ENCODE peak calls at places on chromosome 2, in six cellular contexts. One of them, this sample, is unnamed.

GRCh38 chr2:200778038-200778437 is 33.7 kb upstream of the BZW1 start:
- DNase-seq in lower lobe of right lung: no peak
- DNase-seq in tibial nerve: no peak
- DNase-seq in mammary epithelial cell: no peak
- DNase-seq in colonic mucosa: no peak
- DNase-seq in cardiac muscle cell: peak
- DNase-seq in this sample: no peak

GRCh38 chr2:525021-525420 is 152.2 kb downstream of the TMEM18 start:
- DNase-seq in colonic mucosa: no peak
- DNase-seq in mammary epithelial cell: no peak
- DNase-seq in lower lobe of right lung: no peak
- DNase-seq in tibial nerve: no peak
- DNase-seq in cardiac muscle cell: no peak
- DNase-seq in this sample: no peak

GRCh38 chr2:1972428-1972827 is 228.1 kb upstream of the PXDN start:
- DNase-seq in tibial nerve: peak
- DNase-seq in colonic mucosa: no peak
- DNase-seq in cardiac muscle cell: peak
- DNase-seq in mammary epithelial cell: no peak
- DNase-seq in lower lobe of right lung: no peak
- DNase-seq in this sample: no peak

GRCh38 chr2:120418174-120418787 is 72.3 kb downstream of the INHBB start:
- DNase-seq in cardiac muscle cell: no peak
- DNase-seq in mammary epithelial cell: no peak
- DNase-seq in tibial nerve: no peak
- DNase-seq in colonic mucosa: peak
- DNase-seq in lower lobe of right lung: peak
- DNase-seq in this sample: no peak

GRCh38 chr2:112772322-112772721 is 7.9 kb upstream of the CKAP2L start:
- DNase-seq in tibial nerve: no peak
- DNase-seq in cardiac muscle cell: no peak
- DNase-seq in mammary epithelial cell: no peak
- DNase-seq in lower lobe of right lung: no peak
- DNase-seq in colonic mucosa: no peak
- DNase-seq in this sample: no peak

GRCh38 chr2:221571391-221572179 is 519 bp downstream of the EPHA4 start:
- DNase-seq in cardiac muscle cell: peak
- DNase-seq in colonic mucosa: peak
- DNase-seq in mammary epithelial cell: peak
- DNase-seq in lower lobe of right lung: peak
- DNase-seq in tibial nerve: peak
- DNase-seq in this sample: peak

GRCh38 chr2:714005-714741 is 37.0 kb upstream of the TMEM18 start:
- DNase-seq in cardiac muscle cell: peak
- DNase-seq in tibial nerve: peak
- DNase-seq in colonic mucosa: peak
- DNase-seq in lower lobe of right lung: no peak
- DNase-seq in mammary epithelial cell: peak
- DNase-seq in this sample: peak

GRCh38 chr2:156589381-156590079 is 153.4 kb downstream of the GPD2 start:
- DNase-seq in mammary epithelial cell: peak
- DNase-seq in colonic mucosa: no peak
- DNase-seq in cardiac muscle cell: peak
- DNase-seq in tibial nerve: no peak
- DNase-seq in lower lobe of right lung: no peak
- DNase-seq in this sample: peak

DNA sequence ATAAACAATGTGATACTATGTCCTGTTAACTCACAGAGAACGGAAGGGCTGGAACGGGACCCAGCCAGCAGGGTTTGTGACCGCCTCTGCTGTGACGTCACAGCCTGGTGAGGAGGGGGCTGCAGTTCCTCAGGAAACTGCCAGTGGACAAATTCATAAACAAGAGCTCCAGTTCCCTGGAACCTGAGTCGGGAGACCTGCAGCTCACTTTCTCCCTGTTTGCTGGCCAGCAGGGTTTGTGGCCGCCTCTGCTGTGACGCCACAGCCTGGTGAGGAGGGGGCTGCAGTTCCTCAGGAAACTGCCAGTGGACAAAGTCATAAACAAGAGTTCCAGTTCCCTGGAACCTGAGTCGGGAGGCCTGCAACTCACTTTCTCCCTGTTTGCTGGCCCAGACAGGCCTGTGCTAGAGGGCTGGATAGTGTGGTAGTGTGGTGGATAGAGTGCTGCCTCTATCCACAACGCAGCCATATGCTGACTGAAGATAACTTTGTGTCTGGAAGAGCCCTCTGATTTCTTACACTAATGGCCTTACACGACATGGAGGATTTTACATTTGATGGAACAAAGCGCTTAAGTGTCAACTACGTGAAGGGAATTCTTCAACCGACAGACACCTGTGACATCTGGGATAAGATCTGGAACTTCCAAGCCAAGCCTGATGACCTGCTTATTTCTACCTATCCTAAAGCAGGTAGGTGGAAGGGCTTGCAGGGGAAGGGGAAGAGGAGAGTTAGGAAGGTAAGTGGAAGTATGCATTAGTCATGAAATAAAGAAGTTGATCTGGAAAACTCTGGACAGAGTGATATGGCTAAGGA is at the start of gene SULT1C4:
- DNase-seq in mammary epithelial cell: no peak
- DNase-seq in colonic mucosa: no peak
- DNase-seq in cardiac muscle cell: peak
- DNase-seq in tibial nerve: peak
- DNase-seq in lower lobe of right lung: peak
- DNase-seq in this sample: no peak
- TF ChIP-seq CTCF in mammary epithelial cell: no peak
- TF ChIP-seq CTCF in colonic mucosa: no peak
- TF ChIP-seq CTCF in cardiac muscle cell: no peak
- TF ChIP-seq CTCF in tibial nerve: no peak
- TF ChIP-seq CTCF in lower lobe of right lung: no peak
- TF ChIP-seq CTCF in this sample: no peak

GRCh38 chr2:60976271-60976670 is 41.2 kb upstream of the PEX13 start:
- DNase-seq in colonic mucosa: no peak
- DNase-seq in mammary epithelial cell: no peak
- DNase-seq in cardiac muscle cell: no peak
- DNase-seq in lower lobe of right lung: no peak
- DNase-seq in tibial nerve: no peak
- DNase-seq in this sample: no peak
- H3K27ac ChIP-seq in colonic mucosa: no peak
- H3K27ac ChIP-seq in mammary epithelial cell: no peak
- H3K27ac ChIP-seq in cardiac muscle cell: no peak
- H3K27ac ChIP-seq in lower lobe of right lung: no peak
- H3K27ac ChIP-seq in tibial nerve: no peak
- H3K27ac ChIP-seq in this sample: no peak

GRCh38 chr2:73970850-73971471 is 13.7 kb upstream of the TET3 start:
- DNase-seq in cardiac muscle cell: peak
- DNase-seq in colonic mucosa: peak
- DNase-seq in tibial nerve: peak
- DNase-seq in mammary epithelial cell: no peak
- DNase-seq in lower lobe of right lung: peak
- DNase-seq in this sample: peak
- H3K4me3 ChIP-seq in cardiac muscle cell: no peak
- H3K4me3 ChIP-seq in colonic mucosa: no peak
- H3K4me3 ChIP-seq in tibial nerve: no peak
- H3K4me3 ChIP-seq in mammary epithelial cell: no peak
- H3K4me3 ChIP-seq in lower lobe of right lung: peak
- H3K4me3 ChIP-seq in this sample: peak

DNA sequence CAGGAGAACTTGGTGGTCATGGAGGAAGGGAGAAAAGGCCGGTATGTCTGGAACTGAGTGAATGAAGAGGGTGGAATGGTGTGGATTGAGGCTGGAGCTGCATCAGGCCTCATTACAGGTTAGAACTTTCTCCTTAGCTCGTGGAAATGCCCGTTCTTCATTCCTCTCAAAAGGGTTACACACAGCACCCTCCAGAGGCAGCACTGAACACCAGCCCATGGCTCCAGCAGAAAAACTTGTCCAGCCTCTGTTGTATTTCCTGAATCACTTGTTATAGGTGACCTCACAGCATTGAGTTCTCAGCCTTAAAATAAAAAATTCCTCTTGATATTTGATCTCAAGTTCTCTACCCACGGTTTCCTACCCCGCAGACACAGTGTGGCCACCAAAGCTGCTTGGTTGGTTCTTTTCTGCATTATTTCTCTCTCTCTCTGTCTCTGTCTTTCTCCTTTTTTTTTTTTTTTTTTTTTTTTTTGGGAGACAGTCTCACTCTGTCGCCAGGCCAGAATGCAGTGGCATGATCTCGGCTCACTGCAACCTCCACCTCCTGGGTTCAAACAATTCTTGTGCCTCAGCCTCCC is 89.6 kb downstream of the ITGB1BP1 start:
- DNase-seq in colonic mucosa: peak
- DNase-seq in lower lobe of right lung: no peak
- DNase-seq in mammary epithelial cell: peak
- DNase-seq in tibial nerve: peak
- DNase-seq in cardiac muscle cell: peak
- DNase-seq in this sample: no peak
- TF ChIP-seq CTCF in colonic mucosa: peak
- TF ChIP-seq CTCF in lower lobe of right lung: peak
- TF ChIP-seq CTCF in mammary epithelial cell: peak
- TF ChIP-seq CTCF in tibial nerve: peak
- TF ChIP-seq CTCF in cardiac muscle cell: peak
- TF ChIP-seq CTCF in this sample: no peak

DNA sequence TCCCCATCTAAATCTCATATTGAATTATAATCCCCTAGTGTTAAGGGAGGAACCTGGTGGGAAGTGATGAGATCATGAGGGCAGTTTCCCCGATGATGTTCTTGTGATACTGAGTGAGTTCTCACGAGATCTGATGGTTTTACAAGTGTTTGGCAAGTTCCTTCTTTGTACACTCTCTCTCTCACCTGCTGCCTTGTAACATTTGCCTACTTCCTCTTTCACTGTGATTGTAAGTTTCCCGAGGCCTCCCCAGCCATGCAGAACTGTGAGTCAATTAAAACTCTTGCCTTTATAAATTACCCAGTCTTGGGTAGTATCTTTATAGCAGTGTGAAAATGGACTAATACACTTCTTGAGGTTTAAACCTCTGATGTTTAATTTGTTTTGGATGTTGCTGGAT is 177.5 kb downstream of the CD8B2 start:
- DNase-seq in mammary epithelial cell: no peak
- DNase-seq in tibial nerve: no peak
- DNase-seq in cardiac muscle cell: no peak
- DNase-seq in colonic mucosa: no peak
- DNase-seq in lower lobe of right lung: no peak
- DNase-seq in this sample: no peak
- H3K27ac ChIP-seq in mammary epithelial cell: no peak
- H3K27ac ChIP-seq in tibial nerve: no peak
- H3K27ac ChIP-seq in cardiac muscle cell: no peak
- H3K27ac ChIP-seq in colonic mucosa: no peak
- H3K27ac ChIP-seq in lower lobe of right lung: no peak
- H3K27ac ChIP-seq in this sample: no peak

GRCh38 chr2:57759822-57760300 is 286.7 kb upstream of the VRK2 start:
- DNase-seq in cardiac muscle cell: peak
- DNase-seq in colonic mucosa: peak
- DNase-seq in mammary epithelial cell: peak
- DNase-seq in tibial nerve: peak
- DNase-seq in lower lobe of right lung: peak
- DNase-seq in this sample: peak
- H3K4me3 ChIP-seq in cardiac muscle cell: no peak
- H3K4me3 ChIP-seq in colonic mucosa: peak
- H3K4me3 ChIP-seq in mammary epithelial cell: peak
- H3K4me3 ChIP-seq in tibial nerve: no peak
- H3K4me3 ChIP-seq in lower lobe of right lung: peak
- H3K4me3 ChIP-seq in this sample: no peak